ENCODE peak calls at places on chromosomes 13 and 19, in four cellular contexts. B is adrenal gland, A is endothelial cell, F is tibial artery. D is an unnamed sample.

GRCh38 chr19:55486971-55487883 is 1.0 kb upstream of the SSC5D start:
- DNase-seq in F (peak; percentile 88), B (peak; percentile 85), A (no peak), D (no peak)

GRCh38 chr13:21031594-21031993 is 29.8 kb downstream of the LATS2 start:
- DNase-seq in F (no peak), A (no peak), B (no peak), D (no peak)

GRCh38 chr19:18559685-18560084 is 2.0 kb downstream of the KXD1 start:
- DNase-seq in A (no peak), B (no peak), F (no peak), D (no peak)

GRCh38 chr13:76790519-76791289 is 95.5 kb downstream of the KCTD12 start:
- DNase-seq in B (no peak), F (no peak), A (no peak), D (no peak)

GRCh38 chr19:29531458-29532025 is 5.7 kb downstream of the VSTM2B start:
- DNase-seq in F (peak; percentile 33), B (no peak), A (no peak), D (no peak)

GRCh38 chr19:7902796-7903243 is 857 bp upstream of the MAP2K7 start:
- DNase-seq in B (peak; percentile 47), A (no peak), F (no peak), D (no peak)

GRCh38 chr19:4063369-4064072 is 3.2 kb downstream of the ZBTB7A start:
- DNase-seq in A (no peak), B (peak; percentile 58), F (no peak), D (peak; percentile 39)

GRCh38 chr13:97391201-97391600 is 42.8 kb upstream of the RAP2A start:
- DNase-seq in A (no peak), F (no peak), B (no peak), D (no peak)

GRCh38 chr13:21037656-21038055 is 23.7 kb downstream of the LATS2 start:
- DNase-seq in B (no peak), F (no peak), A (no peak), D (no peak)

GRCh38 chr13:47117268-47117667 is 220.4 kb upstream of the HTR2A start:
- DNase-seq in F (no peak), A (no peak), B (no peak), D (no peak)

GRCh38 chr13:110137677-110138008 is 169.3 kb downstream of the COL4A1 start:
- DNase-seq in F (no peak), A (no peak), B (peak; percentile 52), D (peak; percentile 70)
- TF ChIP-seq CTCF in F (peak; percentile 19), A (no peak), B (no peak), D (peak; percentile 25)

GRCh38 chr19:13796301-13797057 is 1.2 kb downstream of the ZSWIM4 start:
- DNase-seq in B (peak; percentile 90), A (no peak), F (peak; percentile 94), D (peak; percentile 51)
- TF ChIP-seq CTCF in B (no peak), A (no peak), F (no peak), D (no peak)

DNA sequence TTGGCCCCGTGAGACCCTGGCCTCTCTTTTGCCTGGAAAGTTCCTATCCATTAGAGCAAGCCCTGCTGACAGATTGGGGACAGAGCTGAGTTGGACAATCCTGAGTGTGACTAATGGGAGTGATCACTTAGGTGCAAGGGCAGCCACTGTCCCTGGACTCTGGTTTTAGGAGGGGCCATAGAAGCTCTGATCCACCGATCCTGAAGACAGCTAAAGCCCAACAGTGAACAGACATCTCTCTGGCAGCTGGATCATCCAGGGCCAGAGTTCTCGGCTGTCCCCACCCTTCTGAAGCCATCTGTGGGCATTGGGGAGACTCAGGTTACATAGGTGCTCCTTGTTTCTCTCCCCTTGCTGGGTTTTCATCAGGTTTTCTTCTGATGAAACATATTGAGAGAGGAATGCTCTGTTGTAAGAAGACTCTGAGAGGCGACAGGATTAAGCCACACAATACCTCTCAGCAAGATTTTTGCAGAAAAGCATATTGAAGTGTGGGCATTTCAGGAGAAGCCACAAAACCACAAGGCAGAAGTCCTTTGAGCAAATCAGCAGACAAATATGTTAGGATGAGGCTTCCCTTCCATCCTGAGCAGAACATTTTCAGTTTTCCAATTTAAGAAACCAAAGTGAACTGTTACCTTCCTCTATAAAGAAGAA is 288.0 kb upstream of the MAB21L1 start:
- DNase-seq in F (no peak), A (no peak), B (no peak), D (no peak)
- TF ChIP-seq CTCF in F (no peak), A (no peak), B (no peak), D (no peak)

DNA sequence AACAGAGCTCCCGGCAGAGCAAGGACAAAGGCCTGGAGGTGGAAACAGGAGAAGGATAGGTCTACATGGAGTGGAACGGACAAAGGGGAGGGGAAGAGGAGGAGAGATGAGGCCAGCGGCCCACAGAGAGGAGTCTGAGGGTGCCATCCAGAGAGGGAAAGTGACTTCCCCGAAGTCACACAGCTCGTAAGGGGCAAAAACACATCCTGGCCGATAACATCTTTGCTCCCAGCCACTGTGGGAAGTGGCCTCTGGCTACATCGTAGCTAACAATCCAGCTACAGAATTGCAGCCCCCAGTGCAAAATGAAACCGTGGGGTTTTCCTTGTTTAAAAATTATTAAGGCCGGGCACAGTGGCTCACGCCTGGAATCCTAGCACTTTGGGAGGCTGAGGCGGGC is 11.5 kb downstream of the PTPRS start:
- DNase-seq in B (no peak), F (no peak), A (no peak), D (no peak)
- TF ChIP-seq CTCF in B (no peak), F (no peak), A (no peak), D (no peak)

GRCh38 chr13:114244637-114245036 is 9.9 kb downstream of the CDC16 start:
- DNase-seq in F (no peak), A (no peak), B (no peak), D (no peak)
- TF ChIP-seq CTCF in F (no peak), A (no peak), B (no peak), D (no peak)

DNA sequence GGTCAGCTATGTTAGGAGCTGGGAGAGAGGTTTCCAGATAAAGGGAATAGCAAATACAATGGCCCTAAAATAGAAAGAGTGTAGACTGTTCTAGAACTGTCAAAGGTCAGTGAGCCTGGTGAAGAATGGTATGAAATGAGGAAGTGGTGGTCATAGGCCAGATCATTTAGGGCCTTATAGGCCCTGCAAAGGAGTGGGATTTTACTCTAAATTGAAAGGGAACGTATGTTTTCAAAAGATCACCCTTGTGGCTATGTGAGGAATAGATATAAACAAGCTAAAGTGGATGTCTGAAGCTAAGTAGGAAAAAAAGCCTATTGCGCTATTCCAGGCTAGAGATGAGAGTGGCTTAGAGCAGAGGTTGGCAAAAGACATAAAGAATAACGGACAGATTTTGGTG is 70.7 kb upstream of the TDRD3 start:
- DNase-seq in B (no peak), F (no peak), A (no peak), D (no peak)
- TF ChIP-seq CTCF in B (no peak), F (no peak), A (peak; percentile 21), D (no peak)

D was measured in gastrocnemius medialis.